ENCODE peak calls at places on chromosomes 6 and 20, in six cellular contexts. N, L, T, G, U and J are unnamed samples.

GRCh38 chr6:10417681-10418104 is 2.8 kb upstream of the TFAP2A start:
- DNase-seq in N (no peak), L (no peak), T (no peak), G (no peak), U (no peak), J (no peak)

GRCh38 chr6:12595161-12595792 is 121.3 kb upstream of the PHACTR1 start:
- DNase-seq in N (no peak), L (no peak), T (peak; percentile 80), G (no peak), U (peak; percentile 11), J (no peak)

GRCh38 chr6:39294899-39295298 is 19.3 kb downstream of the KCNK17 start:
- DNase-seq in N (no peak), L (no peak), T (no peak), G (no peak), U (no peak), J (no peak)

GRCh38 chr6:12911387-12911960 is 194.9 kb downstream of the PHACTR1 start:
- DNase-seq in N (no peak), L (peak; percentile 50), T (peak; percentile 40), G (no peak), U (no peak), J (no peak)

GRCh38 chr6:93581371-93581770 is 162.0 kb upstream of the EPHA7 start:
- DNase-seq in N (no peak), L (no peak), T (no peak), G (no peak), U (no peak), J (no peak)

GRCh38 chr6:139392834-139393233 is 18.4 kb upstream of the CITED2 start:
- DNase-seq in N (no peak), L (no peak), T (no peak), G (no peak), U (no peak), J (no peak)

GRCh38 chr6:157898169-157898568 is 75.1 kb downstream of the SNX9 start:
- DNase-seq in N (no peak), L (no peak), T (no peak), G (no peak), U (no peak), J (no peak)

GRCh38 chr6:95725344-95725743 is 148.0 kb downstream of the MANEA start:
- DNase-seq in N (no peak), L (no peak), T (no peak), G (no peak), U (no peak), J (no peak)

GRCh38 chr6:99282479-99283062 is 66.9 kb downstream of the FAXC start:
- DNase-seq in N (no peak), L (peak; percentile 36), T (peak; percentile 3), G (no peak), U (no peak), J (no peak)

GRCh38 chr6:68447112-68447511 is 188.0 kb upstream of the ADGRB3 start:
- DNase-seq in N (no peak), L (no peak), T (no peak), G (no peak), U (no peak), J (no peak)

GRCh38 chr20:35489717-35490116 is 34.3 kb downstream of the CEP250 start:
- DNase-seq in N (no peak), L (no peak), T (no peak), G (no peak), U (no peak), J (no peak)

GRCh38 chr20:35492352-35492751 is 37.0 kb downstream of the CEP250 start:
- DNase-seq in N (no peak), L (no peak), T (no peak), G (no peak), U (no peak), J (no peak)

GRCh38 chr20:35491823-35492222 is 36.4 kb downstream of the CEP250 start:
- DNase-seq in N (no peak), L (no peak), T (no peak), G (no peak), U (no peak), J (no peak)

GRCh38 chr20:35487479-35487878 is 32.1 kb downstream of the CEP250 start:
- DNase-seq in N (no peak), L (no peak), T (no peak), G (no peak), U (no peak), J (no peak)

GRCh38 chr20:35490736-35491181 is 35.4 kb downstream of the CEP250 start:
- DNase-seq in N (no peak), L (no peak), T (no peak), G (no peak), U (no peak), J (no peak)
- H3K4me3 ChIP-seq in N (peak overlapping the region; percentile 44), L (no peak overlapping the region), T (no peak overlapping the region), G (no peak overlapping the region), U (no peak overlapping the region), J (peak overlapping the region; percentile 22)

GRCh38 chr20:51029556-51029955 is 6.6 kb upstream of the KCNG1 start:
- DNase-seq in N (no peak), L (no peak), T (no peak), G (no peak), U (no peak), J (no peak)
- H3K27me3 ChIP-seq in N (peaks cover 14% of the 10 kb centered on the region), L (peaks cover 57% of the 10 kb centered on the region), T (peaks cover 71% of the 10 kb centered on the region), G (peaks cover 11% of the 10 kb centered on the region), U (no peaks in the 10 kb centered on the region), J (peaks cover 5% of the 10 kb centered on the region)

GRCh38 chr20:46118481-46119020 is 437 bp downstream of the CD40 start:
- DNase-seq in N (peak; percentile 63), L (no peak), T (peak; percentile 5), G (no peak), U (no peak), J (peak; percentile 28)
- H3K4me3 ChIP-seq in N (peak overlapping the region; percentile 69), L (no peak overlapping the region), T (no peak overlapping the region), G (no peak overlapping the region), U (no peak overlapping the region), J (peak overlapping the region; percentile 50)

GRCh38 chr20:57265649-57266250 is 691 bp downstream of the BMP7 start:
- DNase-seq in N (no peak), L (no peak), T (peak; percentile 1), G (no peak), U (no peak), J (no peak)

GRCh38 chr20:57266251-57267157 is at the start of gene BMP7:
- DNase-seq in N (no peak), L (peak; percentile 62), T (peak; percentile 0), G (no peak), U (peak; percentile 34), J (no peak)

GRCh38 chr20:57269148-57269984 is 2.9 kb upstream of the BMP7 start:
- DNase-seq in N (no peak), L (no peak), T (no peak), G (no peak), U (no peak), J (no peak)

GRCh38 chr20:57268399-57269076 is 2.1 kb upstream of the BMP7 start:
- DNase-seq in N (no peak), L (no peak), T (no peak), G (no peak), U (no peak), J (no peak)

DNA sequence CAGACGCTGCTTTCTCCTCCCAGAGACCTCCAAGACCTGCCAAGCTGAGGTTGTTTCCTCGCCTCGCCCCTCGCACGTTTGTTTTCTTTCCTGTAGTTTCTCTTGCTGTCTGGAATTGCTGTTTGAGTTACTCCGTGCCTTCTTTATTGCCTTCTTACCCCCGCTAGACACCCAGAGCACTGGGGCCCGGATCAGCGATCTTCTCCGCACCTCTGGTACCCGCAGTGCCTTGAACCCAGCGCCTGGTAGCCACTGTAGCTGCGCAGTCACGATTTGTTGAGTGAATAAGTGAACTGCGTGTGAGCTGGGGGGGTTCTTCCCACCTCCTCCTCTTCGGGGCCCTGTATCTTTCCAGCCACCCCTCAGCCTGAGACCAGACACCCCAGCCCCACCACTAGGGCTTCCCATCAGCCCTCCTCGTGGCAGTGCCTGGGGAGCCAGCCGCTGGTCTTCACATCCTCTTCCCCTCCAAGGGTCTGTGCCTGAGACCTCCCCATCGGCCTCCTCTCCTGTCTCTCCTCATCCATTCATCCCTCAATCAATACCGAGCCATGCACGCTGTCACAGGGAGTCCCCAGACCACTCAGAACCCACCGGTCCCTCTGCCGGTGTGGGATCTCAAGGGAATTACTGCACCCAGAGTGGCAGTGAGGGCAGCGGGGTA is 849 bp upstream of the BMP7 start:
- DNase-seq in N (no peak), L (no peak), T (no peak), G (no peak), U (no peak), J (no peak)
- H3K27me3 ChIP-seq in N (peaks cover 40% of the 10 kb centered on the region), L (peaks cover 26% of the 10 kb centered on the region), T (peaks cover 93% of the 10 kb centered on the region), G (peaks cover 52% of the 10 kb centered on the region), U (peaks cover 49% of the 10 kb centered on the region), J (no peaks in the 10 kb centered on the region)

DNA sequence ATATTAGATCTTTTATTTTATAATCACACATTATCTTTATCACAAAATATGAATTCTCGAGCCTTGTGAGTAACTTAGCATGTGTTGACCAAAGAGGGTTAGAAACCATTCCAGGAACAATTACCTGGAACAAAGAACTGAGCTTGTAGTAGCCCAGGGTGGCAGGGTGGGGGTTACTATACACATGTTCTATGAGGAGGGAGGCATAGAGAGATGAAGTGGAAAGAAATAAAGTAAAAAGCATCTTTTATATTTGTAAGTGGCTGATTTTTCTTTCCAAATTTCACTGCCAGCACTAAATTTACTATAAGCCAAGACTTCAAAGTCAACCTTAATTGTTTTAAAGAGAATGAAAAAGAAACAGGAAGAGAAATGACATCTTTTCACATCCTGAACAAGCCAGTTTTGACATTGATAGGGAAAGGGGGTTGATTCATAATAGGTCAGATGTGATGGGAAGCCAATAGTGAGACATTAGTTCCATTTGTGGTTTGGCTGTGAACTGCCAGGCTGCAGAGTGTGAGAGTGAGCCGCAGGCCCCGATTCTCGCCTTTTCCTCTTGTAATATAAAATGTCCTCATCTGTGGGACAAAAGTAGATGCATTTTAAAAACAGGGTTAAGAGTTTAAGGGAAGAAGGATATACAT is 52.7 kb upstream of the MYB start:
- DNase-seq in N (no peak), L (no peak), T (no peak), G (no peak), U (no peak), J (no peak)
- H3K4me3 ChIP-seq in N (no peak overlapping the region), L (no peak overlapping the region), T (no peak overlapping the region), G (no peak overlapping the region), U (no peak overlapping the region), J (no peak overlapping the region)

DNA sequence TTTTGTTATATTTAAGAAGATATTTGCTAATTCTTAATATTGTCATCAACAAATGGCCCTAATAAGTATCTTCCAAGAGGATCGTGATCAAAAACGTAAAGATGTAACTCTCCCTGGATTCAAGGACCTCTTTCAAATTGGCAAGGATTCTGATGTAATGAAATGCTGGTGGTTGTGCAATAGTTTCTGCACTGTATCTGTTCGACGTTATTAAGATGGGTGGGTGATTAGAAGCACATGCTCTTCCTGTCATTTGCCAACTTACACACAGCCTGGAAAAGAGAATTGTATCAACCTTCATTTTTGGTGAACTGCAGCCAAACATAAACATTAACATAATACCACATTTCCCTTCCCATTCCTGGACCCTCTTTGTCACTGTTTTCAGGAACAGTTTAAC is 9.8 kb downstream of the FOXQ1 start:
- DNase-seq in N (no peak), L (no peak), T (peak; percentile 40), G (no peak), U (no peak), J (no peak)
- H3K27me3 ChIP-seq in N (no peaks in the 10 kb centered on the region), L (no peaks in the 10 kb centered on the region), T (no peaks in the 10 kb centered on the region), G (no peaks in the 10 kb centered on the region), U (peaks cover 14% of the 10 kb centered on the region), J (no peaks in the 10 kb centered on the region)